ENCODE peak calls at places on chromosomes 4 and X, in seven cellular contexts. One of them, this sample, is unnamed. For H3K4me1, the result is how much of the 10 kb centered on the place peaks cover.

GRCh38 chrX:48737940-48738339 is 23.6 kb upstream of the GLOD5 start:
- DNase-seq in PC-9: no peak
- DNase-seq in lower lobe of right lung: no peak
- DNase-seq in A549: no peak
- DNase-seq in SK-N-SH: no peak
- DNase-seq in tibial artery: no peak
- DNase-seq in left lung: no peak
- DNase-seq in this sample: no peak

GRCh38 chr4:152246659-152247058 is 289.2 kb downstream of the FBXW7 start:
- DNase-seq in PC-9: no peak
- DNase-seq in lower lobe of right lung: no peak
- DNase-seq in A549: no peak
- DNase-seq in SK-N-SH: no peak
- DNase-seq in tibial artery: no peak
- DNase-seq in left lung: no peak
- DNase-seq in this sample: no peak

GRCh38 chr4:168604496-168605373 is 107.9 kb downstream of the PALLD start:
- DNase-seq in PC-9: peak
- DNase-seq in lower lobe of right lung: no peak
- DNase-seq in A549: peak
- DNase-seq in SK-N-SH: no peak
- DNase-seq in tibial artery: no peak
- DNase-seq in left lung: no peak
- DNase-seq in this sample: no peak

GRCh38 chr4:39305902-39306677 is 60.1 kb downstream of the RFC1 start:
- DNase-seq in PC-9: no peak
- DNase-seq in lower lobe of right lung: no peak
- DNase-seq in A549: no peak
- DNase-seq in SK-N-SH: no peak
- DNase-seq in tibial artery: no peak
- DNase-seq in left lung: no peak
- DNase-seq in this sample: no peak

GRCh38 chr4:147103403-147103946 is 157.8 kb upstream of the TTC29 start:
- DNase-seq in PC-9: peak
- DNase-seq in lower lobe of right lung: no peak
- DNase-seq in A549: peak
- DNase-seq in SK-N-SH: no peak
- DNase-seq in tibial artery: peak
- DNase-seq in left lung: no peak
- DNase-seq in this sample: peak

GRCh38 chr4:68271851-68272756 is 26.6 kb upstream of the TMPRSS11B start:
- DNase-seq in PC-9: peak
- DNase-seq in lower lobe of right lung: no peak
- DNase-seq in A549: peak
- DNase-seq in SK-N-SH: peak
- DNase-seq in tibial artery: no peak
- DNase-seq in left lung: no peak
- DNase-seq in this sample: no peak

GRCh38 chrX:50721771-50722521 is 92.0 kb downstream of the SHROOM4 start:
- DNase-seq in PC-9: no peak
- DNase-seq in lower lobe of right lung: no peak
- DNase-seq in A549: no peak
- DNase-seq in SK-N-SH: no peak
- DNase-seq in tibial artery: no peak
- DNase-seq in left lung: no peak
- DNase-seq in this sample: no peak

GRCh38 chr4:154506253-154506652 is 14.7 kb upstream of the DCHS2 start:
- DNase-seq in PC-9: no peak
- DNase-seq in lower lobe of right lung: no peak
- DNase-seq in A549: peak
- DNase-seq in SK-N-SH: peak
- DNase-seq in tibial artery: no peak
- DNase-seq in left lung: no peak
- DNase-seq in this sample: no peak

DNA sequence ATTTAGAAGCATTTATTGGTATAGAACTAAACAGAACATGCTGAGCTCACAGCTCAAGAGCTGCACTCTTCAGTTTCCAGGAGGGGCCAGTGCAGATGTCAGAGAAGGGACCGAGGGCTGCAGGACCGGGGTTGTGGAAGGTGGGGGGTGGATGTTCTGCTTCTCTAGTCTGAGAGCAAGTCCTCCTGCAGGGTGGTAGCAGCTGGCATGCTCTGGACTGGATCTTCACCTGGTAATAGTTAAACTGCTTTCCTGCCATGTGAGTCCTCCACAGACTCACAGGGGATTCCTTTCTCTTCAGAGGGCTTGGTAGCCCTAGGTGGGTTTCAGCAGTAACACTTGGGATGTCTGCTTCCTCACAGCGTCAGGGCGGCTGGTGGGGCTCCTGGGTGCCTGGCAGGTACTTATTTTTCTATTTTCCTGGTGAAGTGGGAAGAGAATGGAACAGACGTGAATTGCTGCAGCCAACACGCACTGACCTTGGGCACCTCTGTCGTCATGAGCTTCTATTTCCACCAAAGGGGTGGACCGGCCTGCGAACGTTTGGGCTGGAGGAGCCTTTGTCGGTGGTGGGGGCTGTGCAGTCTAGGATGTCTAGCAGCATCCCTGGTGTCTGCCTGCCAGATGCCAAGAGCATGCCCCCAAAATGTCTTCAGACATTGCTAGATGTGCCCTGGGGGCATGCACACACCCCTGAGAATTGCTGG is 2.5 kb downstream of the MAEA start:
- DNase-seq in PC-9: no peak
- DNase-seq in lower lobe of right lung: no peak
- DNase-seq in A549: no peak
- DNase-seq in SK-N-SH: no peak
- DNase-seq in tibial artery: peak
- DNase-seq in left lung: peak
- DNase-seq in this sample: no peak
- H3K4me1 ChIP-seq in PC-9: under half
- H3K4me1 ChIP-seq in lower lobe of right lung: under half
- H3K4me1 ChIP-seq in A549: under half
- H3K4me1 ChIP-seq in SK-N-SH: under half
- H3K4me1 ChIP-seq in tibial artery: half or more
- H3K4me1 ChIP-seq in left lung: under half
- H3K4me1 ChIP-seq in this sample: under half

GRCh38 chr4:182809417-182810102 is 107.6 kb downstream of the DCTD start:
- DNase-seq in PC-9: no peak
- DNase-seq in lower lobe of right lung: no peak
- DNase-seq in A549: no peak
- DNase-seq in SK-N-SH: no peak
- DNase-seq in tibial artery: no peak
- DNase-seq in left lung: no peak
- DNase-seq in this sample: no peak
- H3K4me3 ChIP-seq in PC-9: no peak
- H3K4me3 ChIP-seq in lower lobe of right lung: no peak
- H3K4me3 ChIP-seq in A549: no peak
- H3K4me3 ChIP-seq in SK-N-SH: no peak
- H3K4me3 ChIP-seq in tibial artery: no peak
- H3K4me3 ChIP-seq in left lung: no peak
- H3K4me3 ChIP-seq in this sample: no peak

DNA sequence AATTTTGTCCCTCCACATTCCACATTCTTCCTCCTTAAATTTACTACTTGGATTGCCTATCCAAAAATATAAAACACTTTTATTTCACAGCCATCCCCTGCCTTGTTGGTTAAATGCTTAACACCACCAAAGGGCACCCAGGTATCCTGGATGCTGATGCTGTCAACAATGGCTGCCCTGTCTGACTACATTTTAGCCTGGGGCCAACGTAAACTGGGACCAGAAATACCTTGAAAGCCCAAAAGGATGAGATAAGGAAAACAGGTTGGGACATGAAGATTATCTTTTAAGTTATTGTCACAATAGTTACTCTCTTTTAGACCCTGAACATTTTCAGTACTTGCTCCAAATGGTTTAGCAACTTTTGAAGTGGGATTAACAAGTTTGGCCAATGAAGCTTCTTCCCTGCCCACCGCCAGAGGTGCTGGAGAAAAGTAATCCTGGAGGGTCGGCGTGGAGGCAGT is 775 bp upstream of the YIPF6 start:
- DNase-seq in PC-9: peak
- DNase-seq in lower lobe of right lung: no peak
- DNase-seq in A549: peak
- DNase-seq in SK-N-SH: peak
- DNase-seq in tibial artery: no peak
- DNase-seq in left lung: no peak
- DNase-seq in this sample: no peak
- TF ChIP-seq CTCF in PC-9: peak
- TF ChIP-seq CTCF in lower lobe of right lung: no peak
- TF ChIP-seq CTCF in A549: no peak
- TF ChIP-seq CTCF in SK-N-SH: peak
- TF ChIP-seq CTCF in tibial artery: no peak
- TF ChIP-seq CTCF in left lung: no peak
- TF ChIP-seq CTCF in this sample: no peak

DNA sequence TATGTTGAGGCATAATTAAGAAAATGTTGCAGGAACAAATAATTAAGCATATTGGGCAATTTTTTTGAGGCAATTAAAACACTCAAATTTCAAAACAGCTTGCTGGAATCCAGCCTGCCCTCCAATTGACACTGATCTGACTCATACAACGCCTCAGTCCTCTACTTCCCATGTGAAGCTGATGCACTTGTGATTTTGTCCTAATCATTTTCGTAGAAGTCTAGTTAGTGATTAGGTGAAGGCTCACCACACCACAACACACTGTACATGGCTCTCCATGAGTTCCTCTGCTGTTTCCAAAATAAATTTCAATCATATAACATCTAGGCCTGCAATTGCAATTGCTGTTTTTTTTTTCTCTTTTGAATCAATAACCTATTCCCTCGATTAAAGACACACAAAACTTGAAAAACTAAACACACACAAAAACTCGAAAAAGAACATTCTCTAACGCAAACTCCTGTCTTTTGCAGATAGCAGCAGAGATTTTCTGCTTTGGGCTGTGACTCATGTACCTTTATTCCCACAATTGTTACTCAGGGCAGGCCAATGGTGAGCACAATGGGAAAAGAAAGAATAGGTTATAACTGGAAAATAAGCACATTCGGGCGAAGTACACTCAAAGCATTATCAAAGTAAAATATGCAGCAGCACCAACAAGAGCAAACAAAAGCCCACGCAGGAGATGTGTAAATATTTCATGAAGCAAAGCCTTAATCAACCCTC is 1.7 kb downstream of the GPRIN3 start:
- DNase-seq in PC-9: no peak
- DNase-seq in lower lobe of right lung: no peak
- DNase-seq in A549: peak
- DNase-seq in SK-N-SH: no peak
- DNase-seq in tibial artery: no peak
- DNase-seq in left lung: no peak
- DNase-seq in this sample: no peak
- H3K4me1 ChIP-seq in PC-9: under half
- H3K4me1 ChIP-seq in lower lobe of right lung: under half
- H3K4me1 ChIP-seq in A549: under half
- H3K4me1 ChIP-seq in SK-N-SH: under half
- H3K4me1 ChIP-seq in tibial artery: under half
- H3K4me1 ChIP-seq in left lung: under half
- H3K4me1 ChIP-seq in this sample: under half

GRCh38 chr4:111556861-111557260 is 588.4 kb upstream of the FAM241A start:
- DNase-seq in PC-9: no peak
- DNase-seq in lower lobe of right lung: no peak
- DNase-seq in A549: no peak
- DNase-seq in SK-N-SH: no peak
- DNase-seq in tibial artery: no peak
- DNase-seq in left lung: no peak
- DNase-seq in this sample: no peak

DNA sequence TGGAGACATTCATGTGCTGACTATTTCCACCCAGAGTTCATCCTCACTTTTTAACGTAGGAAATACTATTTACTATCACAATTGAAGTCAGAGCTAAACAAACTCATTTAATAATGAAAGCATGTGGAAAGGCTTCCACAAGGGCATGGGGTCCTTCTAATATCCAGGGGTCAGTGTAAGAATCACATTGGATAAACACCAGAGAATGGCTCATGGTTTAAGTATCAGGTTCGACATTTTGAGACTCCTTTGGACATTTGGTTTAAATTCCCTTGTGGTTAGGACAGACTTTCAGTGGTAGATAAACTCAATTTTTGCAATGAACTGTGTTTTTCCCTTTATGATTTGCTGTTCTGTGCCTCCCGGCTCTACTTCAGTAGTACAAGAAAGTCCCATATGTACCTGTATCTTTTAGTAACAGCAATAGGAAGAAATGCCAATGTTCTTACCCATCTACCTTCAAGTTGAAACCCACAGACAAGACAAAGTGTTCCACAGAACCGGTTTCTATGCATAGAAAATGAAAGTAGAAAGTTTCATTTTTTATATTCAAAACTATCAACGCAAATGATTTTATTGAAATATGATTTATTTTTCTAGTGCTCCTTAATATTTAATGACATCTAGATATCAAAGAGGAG is 589.0 kb upstream of the FAM241A start:
- DNase-seq in PC-9: no peak
- DNase-seq in lower lobe of right lung: no peak
- DNase-seq in A549: no peak
- DNase-seq in SK-N-SH: no peak
- DNase-seq in tibial artery: no peak
- DNase-seq in left lung: no peak
- DNase-seq in this sample: no peak
- H3K4me3 ChIP-seq in PC-9: no peak
- H3K4me3 ChIP-seq in lower lobe of right lung: no peak
- H3K4me3 ChIP-seq in A549: no peak
- H3K4me3 ChIP-seq in SK-N-SH: no peak
- H3K4me3 ChIP-seq in tibial artery: no peak
- H3K4me3 ChIP-seq in left lung: no peak
- H3K4me3 ChIP-seq in this sample: no peak

GRCh38 chrX:66766318-66766717 is 127.4 kb upstream of the EDA2R start:
- DNase-seq in PC-9: no peak
- DNase-seq in lower lobe of right lung: no peak
- DNase-seq in A549: no peak
- DNase-seq in SK-N-SH: no peak
- DNase-seq in tibial artery: no peak
- DNase-seq in left lung: no peak
- DNase-seq in this sample: no peak

GRCh38 chrX:66756717-66757116 is 117.8 kb upstream of the EDA2R start:
- DNase-seq in PC-9: no peak
- DNase-seq in lower lobe of right lung: no peak
- DNase-seq in A549: no peak
- DNase-seq in SK-N-SH: no peak
- DNase-seq in tibial artery: no peak
- DNase-seq in left lung: no peak
- DNase-seq in this sample: no peak

GRCh38 chrX:66760648-66761047 is 121.8 kb upstream of the EDA2R start:
- DNase-seq in PC-9: no peak
- DNase-seq in lower lobe of right lung: no peak
- DNase-seq in A549: peak
- DNase-seq in SK-N-SH: no peak
- DNase-seq in tibial artery: no peak
- DNase-seq in left lung: no peak
- DNase-seq in this sample: no peak
- TF ChIP-seq CTCF in PC-9: peak
- TF ChIP-seq CTCF in lower lobe of right lung: no peak
- TF ChIP-seq CTCF in A549: peak
- TF ChIP-seq CTCF in SK-N-SH: peak
- TF ChIP-seq CTCF in tibial artery: no peak
- TF ChIP-seq CTCF in left lung: no peak
- TF ChIP-seq CTCF in this sample: peak

This sample was measured in thoracic aorta.